ENCODE peak calls at places on chromosomes 5 and 9, in five cellular contexts. One of them, this sample, is unnamed.

GRCh38 chr9:97703437-97704326 is 6.5 kb upstream of the XPA start:
- DNase-seq in AG10803: peak; percentile 82
- DNase-seq in amniotic stem cell: peak; percentile 11
- DNase-seq in Right ventricle myocardium superior: no peak
- DNase-seq in endothelial cell: no peak
- DNase-seq in this sample: no peak

GRCh38 chr5:5078009-5078897 is 61.9 kb upstream of the ADAMTS16 start:
- DNase-seq in AG10803: no peak
- DNase-seq in amniotic stem cell: no peak
- DNase-seq in Right ventricle myocardium superior: no peak
- DNase-seq in endothelial cell: no peak
- DNase-seq in this sample: peak; percentile 4

GRCh38 chr5:140108093-140109049 is 5.5 kb upstream of the PURA start:
- DNase-seq in amniotic stem cell: no peak
- DNase-seq in Right ventricle myocardium superior: peak; percentile 49
- DNase-seq in endothelial cell: peak; percentile 16
- DNase-seq in AG10803: no peak
- DNase-seq in this sample: no peak

GRCh38 chr9:98926016-98926415 is 17.7 kb upstream of the COL15A1 start:
- DNase-seq in endothelial cell: no peak
- DNase-seq in AG10803: no peak
- DNase-seq in amniotic stem cell: no peak
- DNase-seq in Right ventricle myocardium superior: no peak
- DNase-seq in this sample: no peak

GRCh38 chr9:131393622-131394463 is at the start of gene PRRC2B:
- DNase-seq in Right ventricle myocardium superior: peak; percentile 91
- DNase-seq in AG10803: peak; percentile 77
- DNase-seq in endothelial cell: peak; percentile 96
- DNase-seq in amniotic stem cell: peak; percentile 61
- DNase-seq in this sample: no peak

GRCh38 chr9:124042168-124042775 is 30.7 kb downstream of the LHX2 start:
- DNase-seq in AG10803: no peak
- DNase-seq in amniotic stem cell: no peak
- DNase-seq in Right ventricle myocardium superior: no peak
- DNase-seq in endothelial cell: no peak
- DNase-seq in this sample: no peak

GRCh38 chr5:32710859-32711692 is at the start of gene NPR3:
- DNase-seq in AG10803: peak; percentile 76
- DNase-seq in endothelial cell: peak; percentile 18
- DNase-seq in amniotic stem cell: peak; percentile 30
- DNase-seq in Right ventricle myocardium superior: peak; percentile 44
- DNase-seq in this sample: no peak

GRCh38 chr9:129278391-129279237 is 100.6 kb upstream of the IER5L start:
- DNase-seq in Right ventricle myocardium superior: no peak
- DNase-seq in AG10803: no peak
- DNase-seq in amniotic stem cell: no peak
- DNase-seq in endothelial cell: no peak
- DNase-seq in this sample: no peak

GRCh38 chr5:159497221-159497620 is 166.9 kb upstream of the IL12B start:
- DNase-seq in AG10803: no peak
- DNase-seq in Right ventricle myocardium superior: no peak
- DNase-seq in endothelial cell: no peak
- DNase-seq in amniotic stem cell: no peak
- DNase-seq in this sample: no peak

GRCh38 chr9:110016340-110016739 is 191.6 kb downstream of the C9orf152 start:
- DNase-seq in AG10803: peak; percentile 61
- DNase-seq in endothelial cell: no peak
- DNase-seq in amniotic stem cell: peak; percentile 48
- DNase-seq in Right ventricle myocardium superior: no peak
- DNase-seq in this sample: no peak

GRCh38 chr5:181039961-181040915 is at the start of gene BTNL9:
- DNase-seq in amniotic stem cell: no peak
- DNase-seq in AG10803: no peak
- DNase-seq in endothelial cell: no peak
- DNase-seq in Right ventricle myocardium superior: no peak
- DNase-seq in this sample: no peak

GRCh38 chr9:87099383-87099782 is 152.1 kb upstream of the GAS1 start:
- DNase-seq in Right ventricle myocardium superior: no peak
- DNase-seq in amniotic stem cell: no peak
- DNase-seq in AG10803: peak; percentile 30
- DNase-seq in endothelial cell: no peak
- DNase-seq in this sample: no peak

GRCh38 chr9:105972805-105973204 is 278.5 kb downstream of the TMEM38B start:
- DNase-seq in endothelial cell: no peak
- DNase-seq in Right ventricle myocardium superior: no peak
- DNase-seq in amniotic stem cell: no peak
- DNase-seq in AG10803: no peak
- DNase-seq in this sample: no peak

GRCh38 chr5:16791036-16791705 is 144.9 kb downstream of the MYO10 start:
- DNase-seq in AG10803: peak; percentile 62
- DNase-seq in endothelial cell: peak; percentile 48
- DNase-seq in Right ventricle myocardium superior: no peak
- DNase-seq in amniotic stem cell: no peak
- DNase-seq in this sample: peak; percentile 32

GRCh38 chr9:109504689-109505088 is 6.6 kb upstream of the PTPN3 start:
- DNase-seq in endothelial cell: no peak
- DNase-seq in amniotic stem cell: no peak
- DNase-seq in AG10803: no peak
- DNase-seq in Right ventricle myocardium superior: no peak
- DNase-seq in this sample: no peak

GRCh38 chr5:127801751-127802476 is 98.7 kb downstream of the CCDC192 start:
- DNase-seq in endothelial cell: no peak
- DNase-seq in Right ventricle myocardium superior: no peak
- DNase-seq in AG10803: peak; percentile 54
- DNase-seq in amniotic stem cell: no peak
- DNase-seq in this sample: no peak

GRCh38 chr5:153777681-153778080 is 261.0 kb downstream of the FAM114A2 start:
- DNase-seq in endothelial cell: no peak
- DNase-seq in Right ventricle myocardium superior: no peak
- DNase-seq in amniotic stem cell: no peak
- DNase-seq in AG10803: no peak
- DNase-seq in this sample: no peak

GRCh38 chr5:133867341-133867740 is 101.1 kb downstream of the C5orf15 start:
- DNase-seq in endothelial cell: no peak
- DNase-seq in AG10803: no peak
- DNase-seq in Right ventricle myocardium superior: no peak
- DNase-seq in amniotic stem cell: no peak
- DNase-seq in this sample: no peak

GRCh38 chr5:137320056-137321045 is 178.8 kb downstream of the SPOCK1 start:
- DNase-seq in endothelial cell: peak; percentile 61
- DNase-seq in AG10803: peak; percentile 71
- DNase-seq in amniotic stem cell: no peak
- DNase-seq in Right ventricle myocardium superior: no peak
- DNase-seq in this sample: peak; percentile 40

GRCh38 chr5:168438349-168438748 is 47.9 kb upstream of the RARS1 start:
- DNase-seq in amniotic stem cell: no peak
- DNase-seq in Right ventricle myocardium superior: no peak
- DNase-seq in AG10803: no peak
- DNase-seq in endothelial cell: no peak
- DNase-seq in this sample: no peak

This sample was measured in HFF-Myc.